ENCODE peak calls at places on chromosomes 2 and 18, in eight cellular contexts. T, B, H, I, R, F, Y and J are unnamed samples.

GRCh38 chr2:240226672-240227537 is 86.4 kb upstream of the OTOS start:
- DNase-seq in T (no peak), B (no peak), H (no peak), I (peak; percentile 16), R (no peak), F (peak; percentile 8), Y (no peak), J (no peak)

GRCh38 chr2:43426305-43427031 is 169.4 kb downstream of the THADA start:
- DNase-seq in T (no peak), B (peak; percentile 98), H (peak; percentile 34), I (peak; percentile 52), R (peak; percentile 30), F (no peak), Y (peak; percentile 96), J (no peak)

GRCh38 chr2:168920504-168921157 is 19.5 kb downstream of the G6PC2 start:
- DNase-seq in T (peak; percentile 18), B (peak; percentile 34), H (no peak), I (no peak), R (no peak), F (no peak), Y (peak; percentile 38), J (peak; percentile 1)

GRCh38 chr2:155203187-155203586 is 504.7 kb downstream of the KCNJ3 start:
- DNase-seq in T (no peak), B (no peak), H (no peak), I (no peak), R (no peak), F (no peak), Y (no peak), J (no peak)

GRCh38 chr2:203594541-203594940 is 59.4 kb upstream of the RAPH1 start:
- DNase-seq in T (no peak), B (peak; percentile 68), H (no peak), I (no peak), R (no peak), F (no peak), Y (no peak), J (no peak)

GRCh38 chr18:62434798-62435197 is 88.0 kb upstream of the ZCCHC2 start:
- DNase-seq in T (no peak), B (no peak), H (no peak), I (no peak), R (no peak), F (no peak), Y (no peak), J (no peak)

GRCh38 chr2:98148968-98149697 is 62.2 kb downstream of the VWA3B start:
- DNase-seq in T (no peak), B (peak; percentile 62), H (no peak), I (no peak), R (no peak), F (no peak), Y (peak; percentile 85), J (no peak)

GRCh38 chr2:111142101-111142500 is 21.4 kb downstream of the BCL2L11 start:
- DNase-seq in T (no peak), B (no peak), H (no peak), I (no peak), R (no peak), F (no peak), Y (no peak), J (no peak)

GRCh38 chr2:241286348-241287090 is 29.0 kb downstream of the HDLBP start:
- DNase-seq in T (no peak), B (no peak), H (no peak), I (no peak), R (no peak), F (no peak), Y (no peak), J (no peak)

GRCh38 chr2:170824526-170825015 is 7.9 kb downstream of the GAD1 start:
- DNase-seq in T (no peak), B (no peak), H (no peak), I (no peak), R (no peak), F (no peak), Y (no peak), J (no peak)

GRCh38 chr18:38575023-38575422 is 1009.4 kb upstream of the CELF4 start:
- DNase-seq in T (no peak), B (no peak), H (no peak), I (no peak), R (no peak), F (no peak), Y (no peak), J (no peak)

GRCh38 chr2:26243643-26244478 is 571 bp downstream of the HADHA start:
- DNase-seq in T (no peak), B (peak; percentile 21), H (no peak), I (no peak), R (no peak), F (no peak), Y (peak; percentile 23), J (no peak)

GRCh38 chr18:76145968-76146367 is 349.1 kb downstream of the ZNF516 start:
- DNase-seq in T (no peak), B (no peak), H (no peak), I (no peak), R (no peak), F (no peak), Y (no peak), J (no peak)

GRCh38 chr2:14232212-14232611 is 400.3 kb upstream of the LRATD1 start:
- DNase-seq in T (no peak), B (no peak), H (no peak), I (no peak), R (no peak), F (no peak), Y (no peak), J (no peak)

GRCh38 chr18:13137939-13138821 is 80.4 kb upstream of the LDLRAD4 start:
- DNase-seq in T (no peak), B (peak; percentile 8), H (no peak), I (peak; percentile 52), R (peak; percentile 59), F (no peak), Y (no peak), J (peak; percentile 42)

GRCh38 chr18:48934708-48935432 is 15.9 kb downstream of the SMAD7 start:
- DNase-seq in T (no peak), B (no peak), H (no peak), I (no peak), R (peak; percentile 83), F (no peak), Y (no peak), J (no peak)

GRCh38 chr2:240644171-240644651 is 18.9 kb downstream of the GPR35 start:
- DNase-seq in T (no peak), B (no peak), H (no peak), I (no peak), R (no peak), F (no peak), Y (no peak), J (no peak)

GRCh38 chr2:168705534-168706470 is 96.6 kb upstream of the NOSTRIN start:
- DNase-seq in T (no peak), B (peak; percentile 51), H (no peak), I (no peak), R (no peak), F (no peak), Y (no peak), J (no peak)

GRCh38 chr2:26299488-26300092 is 46.4 kb upstream of the SELENOI start:
- DNase-seq in T (no peak), B (peak; percentile 68), H (no peak), I (peak; percentile 48), R (no peak), F (no peak), Y (peak; percentile 44), J (no peak)

GRCh38 chr2:50791271-50791670 is 240.7 kb downstream of the NRXN1 start:
- DNase-seq in T (no peak), B (no peak), H (no peak), I (no peak), R (no peak), F (no peak), Y (no peak), J (no peak)

GRCh38 chr2:86439879-86440630 is 1.1 kb upstream of the KDM3A start:
- DNase-seq in T (no peak), B (no peak), H (no peak), I (no peak), R (no peak), F (no peak), Y (no peak), J (no peak)

GRCh38 chr18:51070545-51070944 is 40.5 kb downstream of the SMAD4 start:
- DNase-seq in T (no peak), B (peak; percentile 93), H (no peak), I (no peak), R (no peak), F (no peak), Y (peak; percentile 81), J (no peak)

GRCh38 chr2:43542285-43542933 is 53.4 kb downstream of the THADA start:
- DNase-seq in T (no peak), B (peak; percentile 68), H (no peak), I (no peak), R (no peak), F (no peak), Y (peak; percentile 46), J (no peak)

GRCh38 chr18:12234451-12235190 is 19.5 kb upstream of the CIDEA start:
- DNase-seq in T (no peak), B (no peak), H (no peak), I (no peak), R (no peak), F (no peak), Y (no peak), J (no peak)

GRCh38 chr2:124836415-124836814 is 811.3 kb downstream of the CNTNAP5 start:
- DNase-seq in T (no peak), B (peak; percentile 77), H (no peak), I (no peak), R (no peak), F (no peak), Y (peak; percentile 47), J (no peak)

GRCh38 chr18:10381951-10382350 is 72.5 kb upstream of the APCDD1 start:
- DNase-seq in T (no peak), B (peak; percentile 66), H (no peak), I (no peak), R (no peak), F (no peak), Y (no peak), J (no peak)

GRCh38 chr18:2903006-2903405 is 56.2 kb downstream of the EMILIN2 start:
- DNase-seq in T (no peak), B (peak; percentile 61), H (no peak), I (no peak), R (peak; percentile 71), F (no peak), Y (peak; percentile 26), J (no peak)

GRCh38 chr18:46264255-46264654 is 160.1 kb downstream of the HAUS1 start:
- DNase-seq in T (no peak), B (no peak), H (no peak), I (no peak), R (no peak), F (no peak), Y (no peak), J (no peak)

GRCh38 chr2:208006833-208007232 is 18.5 kb downstream of the PLEKHM3 start:
- DNase-seq in T (no peak), B (peak; percentile 41), H (no peak), I (no peak), R (no peak), F (no peak), Y (peak; percentile 83), J (no peak)